ENCODE peak calls at places on chromosomes 4 and X, in nine cellular contexts. One of them, this sample, is unnamed.

GRCh38 chrX:129495941-129496340 is 27.3 kb downstream of the SMARCA1 start:
- DNase-seq in bronchial epithelial cell: peak
- DNase-seq in lower lobe of right lung: no peak
- DNase-seq in central memory CD4-positive, alpha-beta T cell: no peak
- DNase-seq in H7: no peak
- DNase-seq in stimulated activated CD4-positive, alpha-beta T cell treated with anti-CD3 and anti-CD28 coated beads, Interleukin-15, amount 100 ng/mL, for 1 hour: no peak
- DNase-seq in EH: peak
- DNase-seq in DMS 273 treated with DMSO at 0.1 percent for 48 hours: no peak
- DNase-seq in sciatic nerve: no peak
- DNase-seq in this sample: no peak

GRCh38 chrX:116379854-116380253 is 56.6 kb upstream of the SLC6A14 start:
- DNase-seq in EH: no peak
- DNase-seq in bronchial epithelial cell: peak
- DNase-seq in central memory CD4-positive, alpha-beta T cell: no peak
- DNase-seq in stimulated activated CD4-positive, alpha-beta T cell treated with anti-CD3 and anti-CD28 coated beads, Interleukin-15, amount 100 ng/mL, for 1 hour: no peak
- DNase-seq in H7: no peak
- DNase-seq in DMS 273 treated with DMSO at 0.1 percent for 48 hours: no peak
- DNase-seq in lower lobe of right lung: no peak
- DNase-seq in sciatic nerve: peak
- DNase-seq in this sample: no peak

GRCh38 chr4:99536148-99536728 is 25.4 kb downstream of the C4orf17 start:
- DNase-seq in DMS 273 treated with DMSO at 0.1 percent for 48 hours: peak
- DNase-seq in lower lobe of right lung: no peak
- DNase-seq in bronchial epithelial cell: no peak
- DNase-seq in stimulated activated CD4-positive, alpha-beta T cell treated with anti-CD3 and anti-CD28 coated beads, Interleukin-15, amount 100 ng/mL, for 1 hour: no peak
- DNase-seq in H7: no peak
- DNase-seq in EH: no peak
- DNase-seq in sciatic nerve: no peak
- DNase-seq in central memory CD4-positive, alpha-beta T cell: no peak
- DNase-seq in this sample: no peak

GRCh38 chr4:9800878-9801277 is 19.4 kb downstream of the DRD5 start:
- DNase-seq in lower lobe of right lung: no peak
- DNase-seq in central memory CD4-positive, alpha-beta T cell: no peak
- DNase-seq in sciatic nerve: no peak
- DNase-seq in stimulated activated CD4-positive, alpha-beta T cell treated with anti-CD3 and anti-CD28 coated beads, Interleukin-15, amount 100 ng/mL, for 1 hour: no peak
- DNase-seq in EH: no peak
- DNase-seq in bronchial epithelial cell: no peak
- DNase-seq in H7: no peak
- DNase-seq in DMS 273 treated with DMSO at 0.1 percent for 48 hours: no peak
- DNase-seq in this sample: no peak

GRCh38 chrX:119692241-119693031 is 532 bp downstream of the SEPTIN6 start:
- DNase-seq in EH: peak
- DNase-seq in lower lobe of right lung: peak
- DNase-seq in central memory CD4-positive, alpha-beta T cell: peak
- DNase-seq in H7: peak
- DNase-seq in sciatic nerve: peak
- DNase-seq in DMS 273 treated with DMSO at 0.1 percent for 48 hours: no peak
- DNase-seq in bronchial epithelial cell: peak
- DNase-seq in stimulated activated CD4-positive, alpha-beta T cell treated with anti-CD3 and anti-CD28 coated beads, Interleukin-15, amount 100 ng/mL, for 1 hour: peak
- DNase-seq in this sample: peak

GRCh38 chr4:1775731-1776500 is 17.2 kb upstream of the FGFR3 start:
- DNase-seq in sciatic nerve: no peak
- DNase-seq in lower lobe of right lung: no peak
- DNase-seq in DMS 273 treated with DMSO at 0.1 percent for 48 hours: no peak
- DNase-seq in stimulated activated CD4-positive, alpha-beta T cell treated with anti-CD3 and anti-CD28 coated beads, Interleukin-15, amount 100 ng/mL, for 1 hour: no peak
- DNase-seq in bronchial epithelial cell: peak
- DNase-seq in central memory CD4-positive, alpha-beta T cell: no peak
- DNase-seq in H7: no peak
- DNase-seq in EH: peak
- DNase-seq in this sample: no peak

GRCh38 chr4:73103799-73104503 is 34.4 kb upstream of the COX18 start:
- DNase-seq in sciatic nerve: no peak
- DNase-seq in lower lobe of right lung: no peak
- DNase-seq in central memory CD4-positive, alpha-beta T cell: no peak
- DNase-seq in DMS 273 treated with DMSO at 0.1 percent for 48 hours: no peak
- DNase-seq in stimulated activated CD4-positive, alpha-beta T cell treated with anti-CD3 and anti-CD28 coated beads, Interleukin-15, amount 100 ng/mL, for 1 hour: no peak
- DNase-seq in H7: no peak
- DNase-seq in bronchial epithelial cell: peak
- DNase-seq in EH: peak
- DNase-seq in this sample: no peak

GRCh38 chr4:23956601-23957364 is 66.9 kb upstream of the PPARGC1A start:
- DNase-seq in bronchial epithelial cell: no peak
- DNase-seq in EH: peak
- DNase-seq in lower lobe of right lung: no peak
- DNase-seq in sciatic nerve: no peak
- DNase-seq in stimulated activated CD4-positive, alpha-beta T cell treated with anti-CD3 and anti-CD28 coated beads, Interleukin-15, amount 100 ng/mL, for 1 hour: no peak
- DNase-seq in DMS 273 treated with DMSO at 0.1 percent for 48 hours: no peak
- DNase-seq in central memory CD4-positive, alpha-beta T cell: no peak
- DNase-seq in H7: no peak
- DNase-seq in this sample: no peak

GRCh38 chr4:5759236-5760075 is 48.5 kb downstream of the EVC start:
- DNase-seq in H7: no peak
- DNase-seq in sciatic nerve: no peak
- DNase-seq in bronchial epithelial cell: peak
- DNase-seq in lower lobe of right lung: no peak
- DNase-seq in DMS 273 treated with DMSO at 0.1 percent for 48 hours: no peak
- DNase-seq in EH: no peak
- DNase-seq in central memory CD4-positive, alpha-beta T cell: no peak
- DNase-seq in stimulated activated CD4-positive, alpha-beta T cell treated with anti-CD3 and anti-CD28 coated beads, Interleukin-15, amount 100 ng/mL, for 1 hour: no peak
- DNase-seq in this sample: no peak

This sample was measured in spleen.